ENCODE peak calls at places on chromosome X, in nine cellular contexts. One of them, this sample, is unnamed.
A peak's percentile ranks its signal among the peaks of the same experiment; 100 is the strongest.

GRCh38 chrX:10582945-10583344 is 37.4 kb downstream of the MID1 start:
- DNase-seq in Caco-2: no peak
- DNase-seq in lower leg skin: no peak
- DNase-seq in foreskin keratinocyte: no peak
- DNase-seq in AG09309: no peak
- DNase-seq in nephron progenitor cell: no peak
- DNase-seq in HCT116: no peak
- DNase-seq in IMR-90: peak; percentile 73
- DNase-seq in cardiac fibroblast: peak; percentile 68
- DNase-seq in this sample: no peak

GRCh38 chrX:13381514-13381913 is 61.7 kb upstream of the ATXN3L start:
- DNase-seq in HCT116: no peak
- DNase-seq in cardiac fibroblast: peak; percentile 65
- DNase-seq in IMR-90: peak; percentile 47
- DNase-seq in Caco-2: no peak
- DNase-seq in lower leg skin: peak; percentile 43
- DNase-seq in nephron progenitor cell: no peak
- DNase-seq in AG09309: no peak
- DNase-seq in foreskin keratinocyte: no peak
- DNase-seq in this sample: no peak

GRCh38 chrX:69318651-69319305 is 153.5 kb upstream of the PJA1 start:
- DNase-seq in cardiac fibroblast: no peak
- DNase-seq in nephron progenitor cell: no peak
- DNase-seq in lower leg skin: peak; percentile 71
- DNase-seq in HCT116: no peak
- DNase-seq in foreskin keratinocyte: no peak
- DNase-seq in Caco-2: no peak
- DNase-seq in IMR-90: no peak
- DNase-seq in AG09309: no peak
- DNase-seq in this sample: peak; percentile 51

GRCh38 chrX:95248386-95248785 is 1436.3 kb upstream of the DIAPH2 start:
- DNase-seq in HCT116: no peak
- DNase-seq in AG09309: no peak
- DNase-seq in nephron progenitor cell: no peak
- DNase-seq in Caco-2: no peak
- DNase-seq in lower leg skin: no peak
- DNase-seq in cardiac fibroblast: no peak
- DNase-seq in IMR-90: no peak
- DNase-seq in foreskin keratinocyte: no peak
- DNase-seq in this sample: no peak

GRCh38 chrX:150566734-150567182 is 1.7 kb upstream of the MTM1 start:
- DNase-seq in foreskin keratinocyte: no peak
- DNase-seq in AG09309: no peak
- DNase-seq in cardiac fibroblast: no peak
- DNase-seq in Caco-2: no peak
- DNase-seq in lower leg skin: no peak
- DNase-seq in nephron progenitor cell: no peak
- DNase-seq in HCT116: no peak
- DNase-seq in IMR-90: no peak
- DNase-seq in this sample: no peak

GRCh38 chrX:111180750-111181240 is 84.8 kb downstream of the PAK3 start:
- DNase-seq in cardiac fibroblast: no peak
- DNase-seq in AG09309: no peak
- DNase-seq in lower leg skin: no peak
- DNase-seq in Caco-2: no peak
- DNase-seq in foreskin keratinocyte: no peak
- DNase-seq in IMR-90: no peak
- DNase-seq in nephron progenitor cell: no peak
- DNase-seq in HCT116: no peak
- DNase-seq in this sample: no peak

GRCh38 chrX:38409289-38409688 is 56.9 kb downstream of the OTC start:
- DNase-seq in nephron progenitor cell: no peak
- DNase-seq in HCT116: no peak
- DNase-seq in lower leg skin: no peak
- DNase-seq in cardiac fibroblast: no peak
- DNase-seq in foreskin keratinocyte: peak; percentile 28
- DNase-seq in Caco-2: no peak
- DNase-seq in IMR-90: no peak
- DNase-seq in AG09309: no peak
- DNase-seq in this sample: no peak

GRCh38 chrX:80808854-80809493 is 703 bp downstream of the BRWD3 start:
- DNase-seq in HCT116: no peak
- DNase-seq in IMR-90: no peak
- DNase-seq in foreskin keratinocyte: peak; percentile 23
- DNase-seq in nephron progenitor cell: peak; percentile 10
- DNase-seq in lower leg skin: no peak
- DNase-seq in cardiac fibroblast: peak; percentile 3
- DNase-seq in Caco-2: peak; percentile 54
- DNase-seq in AG09309: no peak
- DNase-seq in this sample: no peak

GRCh38 chrX:153765138-153766079 is 1.4 kb downstream of the PLXNB3 start:
- DNase-seq in nephron progenitor cell: no peak
- DNase-seq in IMR-90: peak; percentile 5
- DNase-seq in HCT116: no peak
- DNase-seq in AG09309: no peak
- DNase-seq in foreskin keratinocyte: no peak
- DNase-seq in Caco-2: no peak
- DNase-seq in cardiac fibroblast: peak; percentile 21
- DNase-seq in lower leg skin: no peak
- DNase-seq in this sample: no peak

GRCh38 chrX:136639506-136640176 is 8.3 kb upstream of the CD40LG start:
- DNase-seq in IMR-90: no peak
- DNase-seq in cardiac fibroblast: peak; percentile 13
- DNase-seq in Caco-2: no peak
- DNase-seq in HCT116: no peak
- DNase-seq in AG09309: no peak
- DNase-seq in foreskin keratinocyte: peak; percentile 6
- DNase-seq in nephron progenitor cell: no peak
- DNase-seq in lower leg skin: no peak
- DNase-seq in this sample: no peak

GRCh38 chrX:150508461-150509367 is 59.7 kb upstream of the MTM1 start:
- DNase-seq in Caco-2: no peak
- DNase-seq in AG09309: no peak
- DNase-seq in foreskin keratinocyte: no peak
- DNase-seq in lower leg skin: peak; percentile 92
- DNase-seq in IMR-90: peak; percentile 10
- DNase-seq in HCT116: no peak
- DNase-seq in cardiac fibroblast: peak; percentile 69
- DNase-seq in nephron progenitor cell: peak; percentile 21
- DNase-seq in this sample: no peak

GRCh38 chrX:20666316-20666715 is 399.6 kb upstream of the RPS6KA3 start:
- DNase-seq in HCT116: no peak
- DNase-seq in foreskin keratinocyte: no peak
- DNase-seq in cardiac fibroblast: no peak
- DNase-seq in nephron progenitor cell: no peak
- DNase-seq in lower leg skin: no peak
- DNase-seq in AG09309: no peak
- DNase-seq in IMR-90: no peak
- DNase-seq in Caco-2: no peak
- DNase-seq in this sample: no peak

GRCh38 chrX:9770319-9770718 is 4.7 kb upstream of the GPR143 start:
- DNase-seq in AG09309: no peak
- DNase-seq in IMR-90: peak; percentile 8
- DNase-seq in cardiac fibroblast: no peak
- DNase-seq in nephron progenitor cell: no peak
- DNase-seq in lower leg skin: peak; percentile 3
- DNase-seq in Caco-2: no peak
- DNase-seq in HCT116: no peak
- DNase-seq in foreskin keratinocyte: peak; percentile 51
- DNase-seq in this sample: no peak

GRCh38 chrX:25810202-25810601 is 327.9 kb upstream of the MAGEB18 start:
- DNase-seq in AG09309: no peak
- DNase-seq in HCT116: no peak
- DNase-seq in IMR-90: peak; percentile 75
- DNase-seq in cardiac fibroblast: peak; percentile 41
- DNase-seq in nephron progenitor cell: no peak
- DNase-seq in Caco-2: no peak
- DNase-seq in lower leg skin: no peak
- DNase-seq in foreskin keratinocyte: peak; percentile 27
- DNase-seq in this sample: no peak

GRCh38 chrX:39836802-39837420 is 260.8 kb downstream of the BCOR start:
- DNase-seq in lower leg skin: no peak
- DNase-seq in foreskin keratinocyte: no peak
- DNase-seq in IMR-90: no peak
- DNase-seq in Caco-2: no peak
- DNase-seq in nephron progenitor cell: no peak
- DNase-seq in HCT116: no peak
- DNase-seq in AG09309: no peak
- DNase-seq in cardiac fibroblast: no peak
- DNase-seq in this sample: no peak

GRCh38 chrX:39841604-39842003 is 256.2 kb downstream of the BCOR start:
- DNase-seq in foreskin keratinocyte: no peak
- DNase-seq in Caco-2: no peak
- DNase-seq in lower leg skin: no peak
- DNase-seq in nephron progenitor cell: no peak
- DNase-seq in IMR-90: no peak
- DNase-seq in HCT116: no peak
- DNase-seq in AG09309: no peak
- DNase-seq in cardiac fibroblast: no peak
- DNase-seq in this sample: no peak

GRCh38 chrX:39840141-39841126 is 257.3 kb downstream of the BCOR start:
- DNase-seq in cardiac fibroblast: no peak
- DNase-seq in AG09309: no peak
- DNase-seq in Caco-2: no peak
- DNase-seq in foreskin keratinocyte: no peak
- DNase-seq in nephron progenitor cell: no peak
- DNase-seq in IMR-90: no peak
- DNase-seq in lower leg skin: no peak
- DNase-seq in HCT116: no peak
- DNase-seq in this sample: no peak

GRCh38 chrX:39837688-39838087 is 260.1 kb downstream of the BCOR start:
- DNase-seq in AG09309: no peak
- DNase-seq in Caco-2: no peak
- DNase-seq in lower leg skin: no peak
- DNase-seq in HCT116: no peak
- DNase-seq in foreskin keratinocyte: no peak
- DNase-seq in cardiac fibroblast: no peak
- DNase-seq in nephron progenitor cell: no peak
- DNase-seq in IMR-90: no peak
- DNase-seq in this sample: no peak

DNA sequence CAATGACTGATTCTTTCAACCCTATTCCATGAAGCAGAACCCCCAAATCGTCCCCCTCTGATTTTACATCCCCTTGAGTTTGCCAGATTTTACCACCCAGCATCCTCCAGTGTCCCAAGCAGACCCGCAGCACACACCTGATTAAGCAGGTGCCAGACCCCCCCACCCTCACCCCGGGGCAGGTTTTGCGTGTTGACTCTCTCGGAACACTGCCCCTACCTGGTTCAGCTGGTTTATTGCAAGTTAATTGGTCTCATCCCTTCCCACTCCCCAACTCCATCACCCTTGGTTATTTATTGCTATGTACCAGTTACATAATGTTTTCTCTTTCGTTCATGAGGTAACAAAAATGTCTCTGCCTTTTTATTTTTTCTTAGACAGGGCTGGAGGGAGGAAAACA is 258.4 kb downstream of the BCOR start:
- DNase-seq in nephron progenitor cell: no peak
- DNase-seq in lower leg skin: no peak
- DNase-seq in foreskin keratinocyte: no peak
- DNase-seq in Caco-2: no peak
- DNase-seq in AG09309: no peak
- DNase-seq in HCT116: no peak
- DNase-seq in IMR-90: no peak
- DNase-seq in cardiac fibroblast: no peak
- DNase-seq in this sample: no peak
- TF ChIP-seq CTCF in nephron progenitor cell: no peak
- TF ChIP-seq CTCF in lower leg skin: no peak
- TF ChIP-seq CTCF in foreskin keratinocyte: peak; percentile 5
- TF ChIP-seq CTCF in Caco-2: no peak
- TF ChIP-seq CTCF in AG09309: no peak
- TF ChIP-seq CTCF in HCT116: peak; percentile 13
- TF ChIP-seq CTCF in IMR-90: no peak
- TF ChIP-seq CTCF in cardiac fibroblast: no peak
- TF ChIP-seq CTCF in this sample: no peak

GRCh38 chrX:138791551-138791950 is 80.0 kb upstream of the FGF13 start:
- DNase-seq in HCT116: no peak
- DNase-seq in Caco-2: no peak
- DNase-seq in AG09309: no peak
- DNase-seq in nephron progenitor cell: no peak
- DNase-seq in foreskin keratinocyte: no peak
- DNase-seq in cardiac fibroblast: no peak
- DNase-seq in lower leg skin: no peak
- DNase-seq in IMR-90: no peak
- DNase-seq in this sample: no peak
- TF ChIP-seq CTCF in HCT116: no peak
- TF ChIP-seq CTCF in Caco-2: no peak
- TF ChIP-seq CTCF in AG09309: no peak
- TF ChIP-seq CTCF in nephron progenitor cell: no peak
- TF ChIP-seq CTCF in foreskin keratinocyte: no peak
- TF ChIP-seq CTCF in cardiac fibroblast: no peak
- TF ChIP-seq CTCF in lower leg skin: no peak
- TF ChIP-seq CTCF in IMR-90: no peak
- TF ChIP-seq CTCF in this sample: no peak

GRCh38 chrX:19599253-19599652 is 83.9 kb upstream of the MAP3K15 start:
- DNase-seq in IMR-90: no peak
- DNase-seq in lower leg skin: peak; percentile 50
- DNase-seq in Caco-2: no peak
- DNase-seq in cardiac fibroblast: no peak
- DNase-seq in nephron progenitor cell: no peak
- DNase-seq in HCT116: no peak
- DNase-seq in AG09309: no peak
- DNase-seq in foreskin keratinocyte: no peak
- DNase-seq in this sample: no peak

GRCh38 chrX:19595036-19595435 is 79.7 kb upstream of the MAP3K15 start:
- DNase-seq in lower leg skin: no peak
- DNase-seq in cardiac fibroblast: peak; percentile 77
- DNase-seq in nephron progenitor cell: no peak
- DNase-seq in foreskin keratinocyte: no peak
- DNase-seq in IMR-90: no peak
- DNase-seq in HCT116: no peak
- DNase-seq in Caco-2: no peak
- DNase-seq in AG09309: no peak
- DNase-seq in this sample: no peak

GRCh38 chrX:19592952-19593351 is 77.6 kb upstream of the MAP3K15 start:
- DNase-seq in nephron progenitor cell: no peak
- DNase-seq in AG09309: no peak
- DNase-seq in Caco-2: no peak
- DNase-seq in foreskin keratinocyte: no peak
- DNase-seq in IMR-90: no peak
- DNase-seq in cardiac fibroblast: no peak
- DNase-seq in HCT116: no peak
- DNase-seq in lower leg skin: no peak
- DNase-seq in this sample: no peak

GRCh38 chrX:19589105-19589504 is 73.8 kb upstream of the MAP3K15 start:
- DNase-seq in foreskin keratinocyte: no peak
- DNase-seq in Caco-2: no peak
- DNase-seq in nephron progenitor cell: no peak
- DNase-seq in cardiac fibroblast: no peak
- DNase-seq in lower leg skin: no peak
- DNase-seq in AG09309: no peak
- DNase-seq in HCT116: no peak
- DNase-seq in IMR-90: no peak
- DNase-seq in this sample: no peak

GRCh38 chrX:19593684-19594083 is 78.4 kb upstream of the MAP3K15 start:
- DNase-seq in lower leg skin: no peak
- DNase-seq in IMR-90: peak; percentile 48
- DNase-seq in cardiac fibroblast: peak; percentile 69
- DNase-seq in Caco-2: no peak
- DNase-seq in AG09309: no peak
- DNase-seq in nephron progenitor cell: no peak
- DNase-seq in foreskin keratinocyte: no peak
- DNase-seq in HCT116: peak; percentile 3
- DNase-seq in this sample: no peak
- TF ChIP-seq CTCF in lower leg skin: no peak
- TF ChIP-seq CTCF in IMR-90: peak; percentile 63
- TF ChIP-seq CTCF in cardiac fibroblast: peak; percentile 46
- TF ChIP-seq CTCF in Caco-2: no peak
- TF ChIP-seq CTCF in AG09309: peak; percentile 57
- TF ChIP-seq CTCF in nephron progenitor cell: no peak
- TF ChIP-seq CTCF in foreskin keratinocyte: peak; percentile 70
- TF ChIP-seq CTCF in HCT116: peak; percentile 49
- TF ChIP-seq CTCF in this sample: peak; percentile 68

GRCh38 chrX:115679460-115679859 is 118.5 kb downstream of the PLS3 start:
- DNase-seq in nephron progenitor cell: no peak
- DNase-seq in foreskin keratinocyte: peak; percentile 7
- DNase-seq in IMR-90: peak; percentile 39
- DNase-seq in Caco-2: no peak
- DNase-seq in AG09309: no peak
- DNase-seq in HCT116: peak; percentile 7
- DNase-seq in lower leg skin: no peak
- DNase-seq in cardiac fibroblast: peak; percentile 56
- DNase-seq in this sample: no peak
- TF ChIP-seq CTCF in nephron progenitor cell: peak; percentile 27
- TF ChIP-seq CTCF in foreskin keratinocyte: peak; percentile 62
- TF ChIP-seq CTCF in IMR-90: peak; percentile 57
- TF ChIP-seq CTCF in Caco-2: peak; percentile 33
- TF ChIP-seq CTCF in AG09309: peak; percentile 48
- TF ChIP-seq CTCF in HCT116: peak; percentile 51
- TF ChIP-seq CTCF in lower leg skin: no peak
- TF ChIP-seq CTCF in cardiac fibroblast: peak; percentile 40
- TF ChIP-seq CTCF in this sample: peak; percentile 74

This sample was measured in type B pancreatic cell.